ENCODE peak calls at places on chromosomes 13 and 19, in four cellular contexts. H is kidney, B is endodermal cell, S is fibroblast of lung. T is an unnamed sample.

GRCh38 chr13:77386880-77387606 is 60.1 kb upstream of the MYCBP2 start:
- DNase-seq in H (no peak), B (no peak), S (peak; percentile 43), T (no peak)

GRCh38 chr19:51431124-51431523 is 13.7 kb upstream of the SIGLEC10 start:
- DNase-seq in H (no peak), B (no peak), S (no peak), T (no peak)

GRCh38 chr19:39937094-39937493 is 2.7 kb upstream of the FCGBP start:
- DNase-seq in H (no peak), B (no peak), S (no peak), T (no peak)

GRCh38 chr19:11848594-11849263 is at the start of gene ZNF439:
- DNase-seq in H (peak; percentile 97), B (peak; percentile 64), S (peak; percentile 72), T (peak; percentile 86)

GRCh38 chr13:51764184-51765141 is 39.5 kb downstream of the DHRS12 start:
- DNase-seq in H (peak; percentile 83), B (no peak), S (peak; percentile 92), T (no peak)

GRCh38 chr13:33262997-33263396 is 22.6 kb downstream of the STARD13 start:
- DNase-seq in H (no peak), B (no peak), S (no peak), T (no peak)

GRCh38 chr13:79458436-79458835 is 22.5 kb upstream of the NDFIP2 start:
- DNase-seq in H (no peak), B (no peak), S (no peak), T (no peak)

GRCh38 chr19:7161292-7161691 is 91.8 kb downstream of the ZNF557 start:
- DNase-seq in H (no peak), B (no peak), S (no peak), T (no peak)

GRCh38 chr19:13149628-13150186 is 468 bp downstream of the STX10 start:
- DNase-seq in H (peak; percentile 89), B (peak; percentile 81), S (peak; percentile 27), T (peak; percentile 49)

GRCh38 chr13:33554919-33555791 is 262.8 kb upstream of the RFC3 start:
- DNase-seq in H (no peak), B (no peak), S (peak; percentile 24), T (no peak)

GRCh38 chr13:61664821-61665705 is 249.4 kb upstream of the PCDH20 start:
- DNase-seq in H (peak; percentile 24), B (peak; percentile 60), S (no peak), T (peak; percentile 35)

GRCh38 chr13:40984670-40985366 is 34.3 kb downstream of the ELF1 start:
- DNase-seq in H (no peak), B (no peak), S (no peak), T (no peak)

GRCh38 chr13:40985596-40986327 is 33.4 kb downstream of the ELF1 start:
- DNase-seq in H (no peak), B (no peak), S (no peak), T (no peak)

GRCh38 chr13:40983269-40983668 is 35.8 kb downstream of the ELF1 start:
- DNase-seq in H (no peak), B (no peak), S (no peak), T (no peak)

GRCh38 chr13:40982772-40983171 is 36.3 kb downstream of the ELF1 start:
- DNase-seq in H (no peak), B (no peak), S (peak; percentile 59), T (no peak)

DNA sequence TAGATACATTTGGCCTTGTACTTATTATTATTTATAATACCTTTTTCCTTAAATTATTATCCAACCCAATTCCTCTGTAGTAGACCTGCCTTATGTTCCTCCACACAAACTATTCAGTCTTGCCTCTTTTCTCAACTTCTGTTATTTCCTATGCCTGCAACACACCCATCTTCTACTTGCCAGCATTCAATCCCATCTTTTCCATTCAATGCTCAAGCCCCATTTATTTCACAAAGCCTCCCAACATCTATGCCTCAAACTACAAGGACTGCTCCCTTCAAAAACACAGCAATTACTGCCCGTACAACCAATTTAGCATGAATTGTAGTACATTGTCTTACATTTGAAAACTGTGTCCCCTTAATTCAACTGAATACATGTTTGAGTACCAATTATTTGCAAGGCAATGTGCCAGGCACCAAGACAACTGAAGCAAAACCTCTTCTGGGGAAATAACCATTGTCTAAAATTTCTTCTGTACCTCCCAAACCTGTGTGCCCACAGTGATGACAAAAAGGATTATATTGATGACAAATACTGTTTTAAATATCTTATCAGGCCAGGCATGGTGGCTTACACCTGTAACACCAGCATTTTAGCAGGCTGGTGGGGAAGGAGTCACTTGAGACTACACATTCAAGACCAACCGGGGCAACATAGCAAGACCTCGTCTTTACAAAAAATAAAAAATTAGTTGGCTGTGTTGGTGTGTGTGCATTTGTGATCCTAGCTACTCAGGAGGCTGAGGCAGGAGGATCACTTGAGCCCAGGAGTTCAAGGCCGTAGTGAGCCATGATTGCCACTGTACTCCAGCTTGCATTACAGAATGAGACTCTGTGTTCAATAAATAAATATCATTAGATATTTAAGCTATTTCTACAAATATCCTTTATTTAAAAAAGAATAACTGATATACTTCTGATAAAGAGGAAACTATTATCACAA is 35.1 kb downstream of the ELF1 start:
- DNase-seq in H (no peak), B (no peak), S (no peak), T (no peak)
- H3K4me1 ChIP-seq in H (peaks cover 38% of the 10 kb centered on the region), B (no peaks in the 10 kb centered on the region), S (peaks cover 4% of the 10 kb centered on the region), T (peaks cover 7% of the 10 kb centered on the region)

DNA sequence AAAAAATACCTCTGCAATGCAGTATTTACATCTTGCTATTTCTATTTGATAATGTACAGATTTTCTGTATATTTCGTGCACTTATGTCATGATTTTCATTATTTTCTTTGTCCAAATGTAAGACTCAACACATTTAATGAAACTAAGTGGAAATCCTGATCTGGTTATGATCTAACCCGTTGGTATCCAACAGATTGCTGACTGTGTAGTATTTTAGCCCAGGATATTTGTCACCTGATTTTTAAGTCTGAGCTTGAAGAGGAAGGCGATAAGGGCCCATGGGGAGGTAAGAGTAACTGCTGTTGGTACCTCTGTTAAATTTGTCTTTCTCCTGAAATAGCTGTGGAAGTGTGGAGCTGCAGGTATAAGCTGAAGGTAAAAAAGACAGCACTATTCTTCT is 45.3 kb downstream of the WASF3 start:
- DNase-seq in H (no peak), B (no peak), S (no peak), T (no peak)
- H3K4me1 ChIP-seq in H (peaks cover 9% of the 10 kb centered on the region), B (no peaks in the 10 kb centered on the region), S (peaks cover 2% of the 10 kb centered on the region), T (no peaks in the 10 kb centered on the region)

DNA sequence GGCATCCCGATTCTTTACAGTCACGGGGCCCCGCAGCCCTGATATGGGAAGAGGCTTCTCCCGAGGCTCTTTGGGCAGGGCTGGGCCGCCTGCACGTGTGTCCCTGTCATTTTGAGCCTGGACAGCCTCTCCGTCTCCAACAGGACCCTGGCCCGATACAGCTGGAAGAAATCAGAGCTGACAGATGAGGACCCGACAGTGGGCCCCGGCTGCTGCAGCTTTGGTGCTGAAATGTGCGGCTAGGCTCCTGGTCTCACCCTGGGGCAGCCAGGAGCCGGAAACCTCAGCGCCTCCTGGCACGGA is 3.2 kb downstream of the PIAS4 start:
- DNase-seq in H (no peak), B (no peak), S (no peak), T (no peak)
- H3K4me1 ChIP-seq in H (peaks cover 8% of the 10 kb centered on the region), B (peaks cover 8% of the 10 kb centered on the region), S (peaks cover 8% of the 10 kb centered on the region), T (peaks cover 4% of the 10 kb centered on the region)

GRCh38 chr13:97122381-97122996 is 99.6 kb upstream of the MBNL2 start:
- DNase-seq in H (no peak), B (no peak), S (peak; percentile 66), T (no peak)

GRCh38 chr13:97124237-97124636 is 97.9 kb upstream of the MBNL2 start:
- DNase-seq in H (no peak), B (no peak), S (no peak), T (no peak)

GRCh38 chr13:97125810-97126738 is 96.1 kb upstream of the MBNL2 start:
- DNase-seq in H (no peak), B (no peak), S (no peak), T (no peak)

GRCh38 chr13:97127842-97128241 is 94.3 kb upstream of the MBNL2 start:
- DNase-seq in H (no peak), B (no peak), S (no peak), T (peak; percentile 81)

DNA sequence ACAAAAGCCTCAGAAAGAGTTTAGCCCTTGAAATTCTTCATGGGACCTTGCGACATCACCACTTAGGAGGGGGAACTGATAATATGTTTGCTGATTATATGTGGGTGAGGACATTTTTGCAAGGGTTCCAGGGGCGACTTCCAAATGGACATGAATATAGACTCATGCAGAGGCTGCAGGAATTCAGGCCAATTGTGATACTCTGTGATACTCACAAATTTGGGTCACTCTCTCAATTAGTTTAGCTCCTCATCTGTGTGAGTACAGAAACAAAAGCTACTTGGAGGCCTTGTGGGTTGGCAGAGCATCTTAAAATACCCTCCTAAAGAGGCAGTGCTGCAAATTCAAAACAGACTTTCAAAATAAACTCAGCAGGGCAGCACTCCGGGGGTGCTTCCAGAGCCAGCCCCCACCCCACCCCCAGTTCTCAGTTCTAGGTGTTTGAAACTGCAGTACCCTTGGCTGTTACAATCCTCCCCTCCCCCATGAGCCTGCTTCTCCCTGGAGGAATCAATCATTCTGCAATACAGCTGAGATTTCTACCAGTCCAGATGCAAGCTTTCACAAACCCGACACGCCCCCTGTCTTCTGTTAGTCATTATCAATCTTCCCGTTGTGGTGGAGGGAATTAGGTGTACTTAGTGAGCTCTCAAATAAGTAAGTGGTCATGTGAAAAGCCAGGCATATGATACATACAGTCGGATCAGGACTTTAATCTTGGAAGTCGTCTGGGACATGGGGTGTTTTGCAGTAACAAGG is 96.9 kb upstream of the MBNL2 start:
- DNase-seq in H (no peak), B (no peak), S (peak; percentile 87), T (peak; percentile 46)
- H3K4me1 ChIP-seq in H (no peaks in the 10 kb centered on the region), B (peaks cover 20% of the 10 kb centered on the region), S (peaks cover 18% of the 10 kb centered on the region), T (peaks cover 62% of the 10 kb centered on the region)

DNA sequence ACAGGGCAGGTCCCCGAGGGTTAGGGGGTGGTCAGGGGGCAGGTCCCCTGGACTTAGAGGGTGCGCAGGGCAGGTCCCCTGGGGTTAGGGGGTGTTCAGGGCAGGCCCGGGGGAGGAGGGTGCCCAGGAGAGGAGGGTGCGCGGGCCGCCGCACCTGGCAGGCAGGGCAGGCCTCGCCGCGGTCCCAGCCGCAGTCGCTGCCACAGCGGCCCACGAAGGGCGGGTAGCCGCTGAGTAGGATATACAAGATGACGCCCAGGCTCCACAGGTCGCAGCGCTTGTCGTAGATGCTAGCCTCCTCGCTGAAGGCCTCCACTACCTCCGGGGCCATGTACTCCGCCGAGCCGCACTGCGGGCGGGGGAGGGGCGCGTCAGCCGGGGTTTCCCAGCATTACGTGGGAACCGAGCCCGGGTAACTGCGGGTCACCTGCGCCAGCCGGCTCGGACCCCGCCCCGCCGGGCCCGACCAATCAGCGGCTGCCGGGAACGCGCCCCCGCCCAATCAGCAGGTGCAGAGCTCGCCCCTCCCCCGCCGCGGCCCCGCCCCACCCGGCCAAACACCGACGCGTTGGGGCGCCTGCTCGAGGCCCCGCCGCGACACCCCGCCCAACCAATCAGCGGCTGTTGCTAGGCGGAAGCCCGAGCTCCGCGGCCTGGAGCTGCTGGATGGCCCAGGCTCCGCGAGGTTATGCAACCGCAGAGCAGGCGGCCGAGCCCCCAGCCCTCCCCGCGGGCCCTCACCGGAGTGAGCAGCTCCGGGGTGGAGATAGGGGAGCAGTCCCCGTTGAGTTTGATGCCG is 9.2 kb downstream of the MKNK2 start:
- DNase-seq in H (peak; percentile 100), B (peak; percentile 99), S (peak; percentile 93), T (peak; percentile 86)
- H3K4me1 ChIP-seq in H (peaks cover 27% of the 10 kb centered on the region), B (peaks cover 4% of the 10 kb centered on the region), S (peaks cover 9% of the 10 kb centered on the region), T (peaks cover 4% of the 10 kb centered on the region)

GRCh38 chr13:40589285-40590109 is 76.9 kb downstream of the FOXO1 start:
- DNase-seq in H (no peak), B (no peak), S (peak; percentile 49), T (no peak)
- H3K4me1 ChIP-seq in H (peaks cover 59% of the 10 kb centered on the region), B (peaks cover 26% of the 10 kb centered on the region), S (no peaks in the 10 kb centered on the region), T (peaks cover 48% of the 10 kb centered on the region)

DNA sequence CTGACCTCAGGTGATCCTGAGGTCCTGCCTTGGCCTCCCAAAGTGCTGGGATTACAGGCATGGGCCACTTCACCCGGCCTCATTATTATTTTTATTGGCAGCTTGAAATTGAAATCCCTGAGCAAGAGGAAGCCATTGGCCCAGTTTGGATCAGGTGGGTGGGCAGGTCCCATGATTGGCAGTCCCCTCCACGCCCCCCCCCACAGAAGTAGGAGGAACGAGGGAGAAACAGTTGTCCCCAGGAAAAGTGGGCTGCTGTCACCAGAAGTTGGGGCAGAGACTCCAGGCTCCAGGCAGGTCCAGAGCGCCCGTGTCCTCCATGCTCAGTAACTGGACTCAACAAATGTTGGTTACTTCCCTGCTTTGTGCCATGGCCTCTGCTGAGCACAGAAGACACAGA is 70.4 kb downstream of the SIPA1L3 start:
- DNase-seq in H (no peak), B (no peak), S (no peak), T (no peak)
- H3K4me1 ChIP-seq in H (peaks cover 19% of the 10 kb centered on the region), B (no peaks in the 10 kb centered on the region), S (peaks cover 2% of the 10 kb centered on the region), T (peaks cover 43% of the 10 kb centered on the region)

T was measured in Caco-2.